ENCODE peak calls at places on chromosomes 6 and 20, in four cellular contexts. N is neural crest cell, X is choroid plexus epithelial cell, Y is brain microvascular endothelial cell. B is an unnamed sample.

GRCh38 chr20:49427751-49428518 is 54.5 kb downstream of the KCNB1 start:
- DNase-seq in N (no peak), X (peak; percentile 65), Y (no peak), B (no peak)

GRCh38 chr6:140052757-140053729 is 678.6 kb upstream of the CITED2 start:
- DNase-seq in N (no peak), X (peak; percentile 76), Y (peak; percentile 51), B (no peak)

GRCh38 chr6:30646450-30647038 is 389 bp upstream of the C6orf136 start:
- DNase-seq in N (no peak), X (no peak), Y (peak; percentile 89), B (no peak)

GRCh38 chr6:111367393-111368088 is 115.5 kb downstream of the REV3L start:
- DNase-seq in N (no peak), X (no peak), Y (no peak), B (no peak)

GRCh38 chr6:83868639-83869038 is 9.2 kb downstream of the CYB5R4 start:
- DNase-seq in N (no peak), X (peak; percentile 88), Y (peak; percentile 66), B (peak; percentile 62)

GRCh38 chr6:40692311-40692710 is 105.1 kb upstream of the LRFN2 start:
- DNase-seq in N (no peak), X (no peak), Y (no peak), B (no peak)

GRCh38 chr6:120005292-120005976 is 655.9 kb upstream of the MAN1A1 start:
- DNase-seq in N (no peak), X (no peak), Y (no peak), B (no peak)

GRCh38 chr6:82738773-82739172 is 326.9 kb downstream of the UBE3D start:
- DNase-seq in N (no peak), X (no peak), Y (no peak), B (no peak)

GRCh38 chr6:127952831-127953230 is 52.0 kb upstream of the THEMIS start:
- DNase-seq in N (no peak), X (no peak), Y (no peak), B (no peak)

GRCh38 chr6:75147512-75147911 is 58.3 kb downstream of the COL12A1 start:
- DNase-seq in N (no peak), X (peak; percentile 66), Y (no peak), B (no peak)

GRCh38 chr6:107305391-107305790 is 154.0 kb downstream of the PDSS2 start:
- DNase-seq in N (no peak), X (no peak), Y (no peak), B (peak; percentile 8)

GRCh38 chr20:23235173-23236027 is 115.2 kb upstream of the NXT1 start:
- DNase-seq in N (peak; percentile 58), X (peak; percentile 88), Y (no peak), B (peak; percentile 71)

GRCh38 chr6:16391451-16391912 is 153.1 kb downstream of the GMPR start:
- DNase-seq in N (no peak), X (peak; percentile 38), Y (no peak), B (no peak)

GRCh38 chr6:134577998-134578397 is 260.1 kb upstream of the SGK1 start:
- DNase-seq in N (no peak), X (peak; percentile 52), Y (peak; percentile 15), B (no peak)
- TF ChIP-seq CTCF in N (no peak), X (peak; percentile 45), Y (peak; percentile 62), B (no peak)

GRCh38 chr6:154502564-154502963 is 7.9 kb downstream of the CNKSR3 start:
- DNase-seq in N (no peak), X (no peak), Y (no peak), B (no peak)

GRCh38 chr6:154498340-154498934 is 12.0 kb downstream of the CNKSR3 start:
- DNase-seq in N (no peak), X (no peak), Y (no peak), B (no peak)

GRCh38 chr6:154499854-154500589 is 10.5 kb downstream of the CNKSR3 start:
- DNase-seq in N (no peak), X (no peak), Y (no peak), B (no peak)

GRCh38 chr6:154501287-154501868 is 9.1 kb downstream of the CNKSR3 start:
- DNase-seq in N (no peak), X (no peak), Y (no peak), B (no peak)

DNA sequence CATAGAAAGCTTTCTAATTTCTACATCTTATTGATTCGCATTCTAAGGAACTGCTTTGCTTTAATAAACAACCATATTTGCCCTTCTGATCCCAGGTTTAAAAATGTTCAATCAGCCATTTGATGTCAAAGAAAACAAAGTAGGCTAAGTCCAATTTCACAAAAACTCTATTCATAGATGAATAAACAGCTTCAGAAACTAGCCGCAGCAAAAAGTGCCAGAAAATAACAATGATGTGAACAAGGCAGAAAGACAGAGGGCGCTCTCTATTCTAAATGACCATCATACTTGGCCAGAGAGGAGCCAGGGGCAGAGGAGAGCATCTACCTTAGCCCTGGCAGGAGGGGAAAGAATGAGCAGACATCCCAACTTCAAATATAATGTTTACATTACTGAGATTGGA is 9.7 kb downstream of the CNKSR3 start:
- DNase-seq in N (no peak), X (no peak), Y (no peak), B (peak; percentile 31)
- TF ChIP-seq CTCF in N (peak; percentile 48), X (peak; percentile 68), Y (peak; percentile 66), B (peak; percentile 13)

GRCh38 chr20:10225439-10226080 is 6.9 kb downstream of the SNAP25 start:
- DNase-seq in N (no peak), X (no peak), Y (no peak), B (no peak)
- TF ChIP-seq CTCF in N (peak; percentile 44), X (peak; percentile 27), Y (peak; percentile 49), B (peak; percentile 30)

DNA sequence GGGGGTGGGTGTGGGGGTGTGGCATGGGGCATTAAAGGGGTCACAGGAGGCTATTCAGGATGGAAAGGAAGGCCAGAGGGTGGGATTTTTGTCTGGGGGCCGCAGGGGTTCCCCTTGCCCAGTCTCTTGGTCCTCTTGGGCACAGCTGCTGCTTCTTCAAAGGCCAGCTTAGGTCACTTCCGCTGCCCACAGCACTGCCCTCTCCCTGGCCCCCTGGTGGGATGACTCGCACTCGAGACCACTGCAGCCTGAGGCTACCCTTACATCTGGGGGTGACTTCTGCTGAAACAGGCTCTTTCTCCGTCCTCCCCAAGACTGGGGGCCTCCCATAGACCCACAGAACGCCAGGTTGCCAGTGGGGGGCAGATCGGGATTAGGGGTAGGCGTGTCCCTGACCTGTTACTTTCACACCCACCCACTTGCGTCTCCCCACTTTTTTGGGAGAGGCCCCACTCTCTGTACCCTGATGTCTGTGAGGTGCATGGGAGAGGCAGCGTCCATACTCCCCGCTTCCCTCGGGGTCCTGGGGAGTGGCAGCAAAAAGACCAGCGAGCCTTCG is 1.3 kb downstream of the LKAAEAR1 start:
- DNase-seq in N (no peak), X (no peak), Y (no peak), B (no peak)
- TF ChIP-seq CTCF in N (no peak), X (no peak), Y (no peak), B (no peak)

GRCh38 chr6:1792989-1793388 is 183.3 kb downstream of the FOXC1 start:
- DNase-seq in N (peak; percentile 23), X (peak; percentile 33), Y (no peak), B (peak; percentile 62)
- TF ChIP-seq CTCF in N (peak; percentile 61), X (peak; percentile 58), Y (peak; percentile 68), B (peak; percentile 33)

GRCh38 chr20:62887147-62887859 is 25.7 kb upstream of the TCFL5 start:
- DNase-seq in N (no peak), X (peak; percentile 98), Y (peak; percentile 96), B (no peak)
- TF ChIP-seq CTCF in N (no peak), X (peak; percentile 61), Y (peak; percentile 58), B (no peak)

B was measured in MCF 10A.